ENCODE peak calls at places on chromosomes 7 and 10, in nine cellular contexts. D is fibroblast of lung, S is OCI-LY7, H is IMR-90, V is heart left ventricle, A is kidney epithelial cell, I is AG04450, C is heart right ventricle, W is psoas muscle. G is an unnamed sample.

GRCh38 chr7:101947899-101948298 is 130.5 kb downstream of the CUX1 start:
- DNase-seq in A (no peak), V (peak), I (no peak), C (peak), W (peak), D (peak), H (no peak), S (no peak), G (no peak)

GRCh38 chr7:8371742-8372141 is 61.7 kb upstream of the NXPH1 start:
- DNase-seq in C (no peak), D (no peak), V (no peak), S (no peak), H (no peak), A (no peak), I (no peak), W (no peak), G (no peak)

GRCh38 chr10:84333864-84334451 is 5.6 kb downstream of the CCSER2 start:
- DNase-seq in I (no peak), A (no peak), V (no peak), H (peak), W (no peak), S (peak), C (no peak), D (peak), G (no peak)

GRCh38 chr10:86410542-86411124 is 44.0 kb upstream of the GRID1 start:
- DNase-seq in S (no peak), V (no peak), D (peak), I (peak), H (peak), W (no peak), C (no peak), A (peak), G (no peak)

GRCh38 chr10:61635946-61636345 is 26.8 kb upstream of the CABCOCO1 start:
- DNase-seq in D (peak), W (no peak), S (no peak), A (peak), C (no peak), H (peak), V (no peak), I (no peak), G (no peak)

GRCh38 chr7:108109216-108109908 is 20.8 kb downstream of the LAMB4 start:
- DNase-seq in A (no peak), W (no peak), I (no peak), C (no peak), H (no peak), S (peak), D (peak), V (no peak), G (no peak)

GRCh38 chr10:73819025-73819424 is 7.6 kb upstream of the NDST2 start:
- DNase-seq in H (no peak), V (no peak), S (no peak), C (no peak), A (no peak), W (no peak), D (no peak), I (no peak), G (no peak)

GRCh38 chr10:52185256-52185655 is 128.8 kb upstream of the DKK1 start:
- DNase-seq in H (no peak), D (no peak), A (no peak), S (no peak), V (no peak), I (no peak), W (no peak), C (no peak), G (no peak)

GRCh38 chr7:66837007-66837406 is 84.0 kb upstream of the TMEM248 start:
- DNase-seq in W (no peak), C (no peak), A (no peak), H (peak), D (peak), S (peak), V (no peak), I (no peak), G (no peak)

GRCh38 chr7:51450541-51450940 is 133.9 kb upstream of the COBL start:
- DNase-seq in S (no peak), D (no peak), I (no peak), H (no peak), V (no peak), W (no peak), C (no peak), A (no peak), G (no peak)

GRCh38 chr7:140485463-140486265 is 6.4 kb upstream of the MKRN1 start:
- DNase-seq in S (no peak), D (no peak), I (no peak), A (peak), V (no peak), C (no peak), H (no peak), W (no peak), G (no peak)

GRCh38 chr10:74936577-74937445 is 110.4 kb downstream of the KAT6B start:
- DNase-seq in H (peak), V (no peak), S (no peak), A (no peak), C (no peak), I (no peak), W (no peak), D (peak), G (peak)

GRCh38 chr10:88117227-88117626 is 253.8 kb downstream of the PTEN start:
- DNase-seq in I (no peak), H (no peak), W (no peak), V (no peak), A (no peak), S (peak), C (no peak), D (no peak), G (no peak)

GRCh38 chr10:120327671-120328070 is 129.4 kb upstream of the PLPP4 start:
- DNase-seq in H (no peak), S (no peak), I (no peak), W (no peak), A (no peak), V (no peak), C (no peak), D (no peak), G (no peak)

GRCh38 chr7:135193615-135194081 is 17.7 kb downstream of the WDR91 start:
- DNase-seq in V (peak), C (no peak), W (no peak), H (peak), S (no peak), I (peak), D (peak), A (no peak), G (peak)

GRCh38 chr7:140327261-140327661 is 71.1 kb downstream of the SLC37A3 start:
- DNase-seq in I (no peak), W (no peak), C (no peak), H (no peak), V (no peak), D (no peak), A (no peak), S (no peak), G (no peak)

GRCh38 chr10:69864321-69864720 is 62.6 kb downstream of the COL13A1 start:
- DNase-seq in A (peak), W (no peak), V (no peak), D (peak), C (no peak), I (peak), H (peak), S (no peak), G (peak)

GRCh38 chr10:17216217-17216900 is 11.7 kb upstream of the VIM start:
- DNase-seq in I (no peak), V (no peak), D (peak), H (peak), C (no peak), S (no peak), A (peak), W (no peak), G (peak)

GRCh38 chr10:124042656-124043309 is 50.6 kb downstream of the CHST15 start:
- DNase-seq in D (no peak), V (no peak), H (no peak), W (no peak), I (no peak), A (no peak), S (no peak), C (no peak), G (no peak)

GRCh38 chr10:91681361-91682276 is 48.7 kb upstream of the PPP1R3C start:
- DNase-seq in V (peak), I (no peak), W (no peak), D (no peak), S (no peak), C (no peak), A (no peak), H (no peak), G (no peak)

GRCh38 chr7:42742321-42742720 is 169.5 kb downstream of the C7orf25 start:
- DNase-seq in D (no peak), H (no peak), I (no peak), C (no peak), A (no peak), S (no peak), V (no peak), W (peak), G (no peak)

GRCh38 chr10:72084094-72084459 is 4.3 kb downstream of the SPOCK2 start:
- DNase-seq in S (peak), D (no peak), H (no peak), C (no peak), W (no peak), V (no peak), A (no peak), I (no peak), G (no peak)

GRCh38 chr7:1233328-1234048 is 816 bp downstream of the UNCX start:
- DNase-seq in W (no peak), V (no peak), S (no peak), A (no peak), I (no peak), C (no peak), H (no peak), D (no peak), G (no peak)

GRCh38 chr10:122458693-122459092 is 2.7 kb upstream of the HTRA1 start:
- DNase-seq in C (no peak), D (no peak), W (no peak), A (no peak), V (no peak), H (no peak), I (no peak), S (no peak), G (no peak)

GRCh38 chr7:159154243-159154642 is 9.6 kb upstream of the VIPR2 start:
- DNase-seq in A (no peak), W (no peak), I (no peak), H (no peak), S (no peak), V (no peak), D (no peak), C (no peak), G (no peak)
- TF ChIP-seq CTCF in A (no peak), W (peak), I (no peak), H (no peak), S (peak), V (peak), D (no peak), C (no peak), G (no peak)

GRCh38 chr7:85075864-85076263 is 111.0 kb downstream of the SEMA3D start:
- DNase-seq in W (no peak), V (no peak), S (no peak), A (no peak), C (no peak), D (no peak), I (no peak), H (no peak), G (no peak)

GRCh38 chr7:85074016-85074415 is 112.8 kb downstream of the SEMA3D start:
- DNase-seq in I (no peak), A (peak), C (no peak), S (no peak), D (no peak), V (no peak), W (no peak), H (peak), G (no peak)

GRCh38 chr7:85079434-85079833 is 107.4 kb downstream of the SEMA3D start:
- DNase-seq in D (no peak), W (no peak), H (no peak), A (no peak), S (no peak), I (no peak), C (no peak), V (no peak), G (no peak)

GRCh38 chr7:85074992-85075391 is 111.9 kb downstream of the SEMA3D start:
- DNase-seq in I (no peak), V (no peak), C (no peak), H (peak), S (no peak), D (peak), A (no peak), W (no peak), G (no peak)

DNA sequence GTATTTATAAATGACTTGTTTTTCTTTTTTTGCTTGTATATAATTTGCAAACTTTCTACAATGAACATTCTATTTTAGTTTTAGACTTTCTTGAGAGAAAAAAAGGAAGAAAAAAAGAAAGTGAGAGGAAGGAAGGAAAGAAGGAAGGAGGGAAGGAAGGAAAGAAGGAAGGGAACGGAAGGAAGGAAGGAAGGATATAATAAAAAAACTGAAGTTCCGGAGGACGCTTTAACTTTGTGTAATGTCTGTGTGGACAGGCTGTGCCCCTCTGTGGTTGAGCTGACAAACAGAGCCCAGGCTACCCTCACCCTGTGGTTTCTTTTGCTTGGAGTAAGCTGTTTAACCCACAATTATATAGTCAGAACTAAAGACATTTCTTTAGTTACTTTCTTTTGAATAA is 108.7 kb downstream of the SEMA3D start:
- DNase-seq in W (no peak), D (no peak), V (no peak), S (no peak), A (no peak), I (no peak), H (no peak), C (no peak), G (no peak)
- H3K4me3 ChIP-seq in W (no peak), D (no peak), V (no peak), S (no peak), A (no peak), I (no peak), H (no peak), C (no peak), G (no peak)

GRCh38 chr7:29763266-29763665 is 43.0 kb upstream of the WIPF3 start:
- DNase-seq in W (no peak), S (no peak), H (no peak), A (no peak), C (no peak), D (no peak), I (no peak), V (no peak), G (no peak)

GRCh38 chr7:29765392-29765979 is 40.8 kb upstream of the WIPF3 start:
- DNase-seq in H (no peak), S (no peak), I (no peak), D (no peak), A (no peak), V (no peak), W (no peak), C (no peak), G (no peak)

GRCh38 chr7:29764227-29764626 is 42.1 kb upstream of the WIPF3 start:
- DNase-seq in S (no peak), V (no peak), D (no peak), W (no peak), C (no peak), A (no peak), I (no peak), H (no peak), G (no peak)
- TF ChIP-seq CTCF in S (peak), V (peak), D (no peak), W (peak), C (peak), A (peak), I (no peak), H (no peak), G (no peak)

DNA sequence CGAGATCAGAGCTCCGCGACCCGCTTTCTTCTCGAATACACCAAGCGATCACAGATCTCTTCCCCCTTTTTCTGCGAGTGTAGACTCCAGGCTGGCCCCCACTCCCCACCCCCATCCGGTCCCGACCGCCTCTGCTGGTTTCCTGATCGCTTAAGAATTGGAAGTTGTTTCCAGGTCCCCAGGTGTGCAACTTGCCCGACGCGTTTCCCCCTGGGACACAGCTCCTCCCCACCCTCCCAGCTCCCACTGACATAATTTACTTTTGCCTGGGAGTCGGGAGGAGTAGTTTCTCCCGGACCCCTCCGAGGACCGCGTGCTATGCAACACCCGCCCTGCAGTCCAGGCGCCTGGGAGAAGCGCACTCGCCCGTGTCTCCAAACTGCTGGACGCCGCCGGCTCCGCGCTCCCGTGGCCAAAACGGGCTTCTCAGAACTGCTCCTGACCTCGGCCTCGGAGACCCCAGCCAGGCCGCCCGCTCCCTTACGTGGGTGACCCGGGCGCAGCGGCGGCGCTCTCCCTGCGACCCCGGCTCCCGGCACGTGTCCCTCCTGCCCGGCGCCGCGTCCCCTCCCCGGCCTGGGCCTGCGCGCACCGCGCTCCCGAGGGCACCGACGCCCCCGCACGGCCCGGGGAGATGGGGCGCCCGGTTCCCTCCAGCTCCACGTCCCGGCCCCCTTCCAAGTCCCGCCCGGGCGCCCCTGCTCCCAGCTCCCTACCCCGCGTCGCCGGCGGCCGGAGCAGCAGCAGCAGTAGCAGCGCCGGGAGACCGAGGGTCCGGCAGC is 463 bp downstream of the IL15RA start:
- DNase-seq in C (peak), A (no peak), V (peak), H (peak), D (peak), S (peak), W (peak), I (no peak), G (no peak)
- H3K4me3 ChIP-seq in C (peak), A (peak), V (peak), H (peak), D (peak), S (peak), W (peak), I (peak), G (peak)

GRCh38 chr7:142925413-142925812 is 8.1 kb downstream of the TRPV5 start:
- DNase-seq in D (no peak), A (no peak), S (peak), V (no peak), I (no peak), H (no peak), W (no peak), C (no peak), G (no peak)
- TF ChIP-seq CTCF in D (no peak), A (no peak), S (peak), V (no peak), I (no peak), H (no peak), W (no peak), C (no peak), G (no peak)

G was measured in astrocyte of the cerebellum.